ENCODE peak calls at places on chromosomes 13 and 19, in ten cellular contexts. W, N, L, X, S, T, D, C, H and A are unnamed samples.

GRCh38 chr13:61463027-61463426 is 47.4 kb upstream of the PCDH20 start:
- DNase-seq in W (no peak), S (no peak), D (no peak), C (no peak), T (no peak), H (no peak), X (no peak), N (no peak), L (no peak), A (no peak)

GRCh38 chr13:77907653-77908341 is 10.8 kb downstream of the EDNRB start:
- DNase-seq in N (no peak), D (no peak), W (no peak), T (no peak), X (no peak), C (no peak), L (no peak), H (no peak), S (peak; percentile 19), A (no peak)

GRCh38 chr19:12840091-12841079 is 2.1 kb downstream of the MAST1 start:
- DNase-seq in X (peak; percentile 69), C (peak; percentile 56), T (peak; percentile 30), L (peak; percentile 85), W (no peak), H (no peak), D (peak; percentile 84), S (peak; percentile 25), N (peak; percentile 64), A (no peak)

GRCh38 chr19:29467824-29468401 is 57.9 kb upstream of the VSTM2B start:
- DNase-seq in H (no peak), S (no peak), C (no peak), L (peak; percentile 26), X (peak; percentile 12), D (peak; percentile 4), T (peak; percentile 36), W (no peak), N (peak; percentile 33), A (no peak)

GRCh38 chr19:19528721-19529490 is at the start of gene YJEFN3:
- DNase-seq in W (no peak), X (no peak), C (no peak), T (no peak), L (no peak), S (no peak), N (no peak), D (no peak), H (peak; percentile 31), A (no peak)

GRCh38 chr19:3350014-3350663 is 16.2 kb upstream of the NFIC start:
- DNase-seq in T (peak; percentile 61), N (no peak), C (no peak), H (no peak), S (no peak), L (no peak), W (no peak), D (no peak), X (no peak), A (no peak)

GRCh38 chr13:76795701-76796695 is 90.2 kb downstream of the KCTD12 start:
- DNase-seq in H (no peak), W (no peak), D (no peak), C (no peak), S (no peak), L (no peak), X (no peak), N (no peak), T (no peak), A (no peak)

GRCh38 chr13:32045537-32045936 is 14.0 kb downstream of the FRY start:
- DNase-seq in W (no peak), T (no peak), H (no peak), X (no peak), C (no peak), D (no peak), S (no peak), N (no peak), L (no peak), A (no peak)

GRCh38 chr19:3065675-3066357 is 3.5 kb upstream of the TLE5 start:
- DNase-seq in C (no peak), D (no peak), N (no peak), T (peak; percentile 21), W (no peak), S (no peak), H (no peak), X (no peak), L (no peak), A (no peak)